ENCODE peak calls at places on chromosomes 4 and X, in six cellular contexts. E is NCI-H2081, X is right atrium auricular region, T is SK-MEL-5, Y is NCI-H2029 treated with DMSO at 0.1 percent for 48 hours, H is NCI-H2171. V is an unnamed sample.

GRCh38 chr4:119518230-119518892 is 110.2 kb downstream of the PDE5A start:
- DNase-seq in H (no peak), X (no peak), T (no peak), Y (no peak), E (no peak), V (no peak)

GRCh38 chrX:110180928-110181310 is 137.0 kb downstream of the AMMECR1 start:
- DNase-seq in Y (no peak), H (no peak), T (no peak), X (no peak), E (no peak), V (no peak)

GRCh38 chr4:121876976-121877773 is 6.9 kb upstream of the BBS7 start:
- DNase-seq in X (no peak), H (no peak), E (no peak), T (no peak), Y (no peak), V (no peak)

GRCh38 chr4:167232805-167233522 is 1.3 kb downstream of the SPOCK3 start:
- DNase-seq in T (no peak), E (peak), H (no peak), X (no peak), Y (no peak), V (no peak)

GRCh38 chrX:45164021-45164621 is 36.6 kb downstream of the DIPK2B start:
- DNase-seq in Y (no peak), E (no peak), X (no peak), T (no peak), H (no peak), V (no peak)

GRCh38 chrX:82125103-82125502 is 923.2 kb downstream of the SH3BGRL start:
- DNase-seq in X (no peak), H (no peak), T (no peak), E (no peak), Y (no peak), V (no peak)

GRCh38 chrX:48531359-48531954 is 8.1 kb upstream of the TBC1D25 start:
- DNase-seq in X (peak), T (peak), Y (no peak), H (no peak), E (no peak), V (no peak)

GRCh38 chr4:62791386-62791785 is 1591.3 kb downstream of the ADGRL3 start:
- DNase-seq in E (no peak), Y (no peak), T (no peak), H (no peak), X (no peak), V (no peak)

GRCh38 chrX:153981771-153982533 is 9.4 kb downstream of the TMEM187 start:
- DNase-seq in T (no peak), X (no peak), E (no peak), H (no peak), Y (no peak), V (no peak)

GRCh38 chrX:129540068-129540653 is at the start of gene OCRL:
- DNase-seq in Y (no peak), H (peak), X (peak), T (peak), E (peak), V (peak)

GRCh38 chr4:38562751-38563198 is 101.2 kb upstream of the KLF3 start:
- DNase-seq in H (no peak), E (peak), X (peak), Y (peak), T (peak), V (peak)

GRCh38 chr4:82704156-82704555 is 94.4 kb downstream of the SCD5 start:
- DNase-seq in Y (no peak), E (no peak), T (no peak), H (no peak), X (no peak), V (no peak)

GRCh38 chr4:141668200-141668599 is 31.8 kb downstream of the IL15 start:
- DNase-seq in X (no peak), E (no peak), Y (no peak), T (no peak), H (no peak), V (no peak)